ENCODE peak calls at places on chromosomes 13 and 19, in five cellular contexts. E is neuronal stem cell, V is thoracic aorta, Z is ascending aorta, I is EH. B is an unnamed sample.

GRCh38 chr13:26599885-26600284 is 42.4 kb downstream of the WASF3 start:
- DNase-seq in E (no peak), V (no peak), Z (no peak), I (no peak), B (no peak)

GRCh38 chr19:51327066-51327985 is 14.6 kb downstream of the VSIG10L start:
- DNase-seq in E (peak), V (no peak), Z (no peak), I (no peak), B (peak)

GRCh38 chr13:33275916-33276315 is 9.6 kb downstream of the STARD13 start:
- DNase-seq in E (no peak), V (no peak), Z (no peak), I (peak), B (peak)

GRCh38 chr13:48726711-48727110 is 73.0 kb downstream of the CYSLTR2 start:
- DNase-seq in E (no peak), V (no peak), Z (no peak), I (no peak), B (no peak)

GRCh38 chr13:52852444-52852843 is 4.0 kb upstream of the PCDH8 start:
- DNase-seq in E (no peak), V (no peak), Z (no peak), I (no peak), B (no peak)

GRCh38 chr19:49746206-49746958 is 16.7 kb downstream of the TSKS start:
- DNase-seq in E (no peak), V (no peak), Z (peak), I (peak), B (no peak)

GRCh38 chr19:17468302-17469091 is 1.8 kb upstream of the SLC27A1 start:
- DNase-seq in E (no peak), V (no peak), Z (peak), I (peak), B (peak)

GRCh38 chr13:101655435-101655834 is 203.0 kb downstream of the ITGBL1 start:
- DNase-seq in E (no peak), V (no peak), Z (no peak), I (no peak), B (peak)

GRCh38 chr19:18229474-18229873 is 3.2 kb upstream of the PDE4C start:
- DNase-seq in E (no peak), V (no peak), Z (no peak), I (no peak), B (no peak)

GRCh38 chr19:37763488-37763887 is 15.9 kb downstream of the ZNF573 start:
- DNase-seq in E (no peak), V (no peak), Z (no peak), I (peak), B (no peak)

GRCh38 chr19:56601375-56601774 is 6.3 kb downstream of the ZNF71 start:
- DNase-seq in E (no peak), V (no peak), Z (no peak), I (no peak), B (no peak)

GRCh38 chr13:110949628-110950027 is 34.8 kb upstream of the ANKRD10 start:
- DNase-seq in E (no peak), V (no peak), Z (no peak), I (no peak), B (no peak)

GRCh38 chr13:80109313-80109712 is 231.6 kb downstream of the SPRY2 start:
- DNase-seq in E (no peak), V (no peak), Z (no peak), I (no peak), B (peak)

B was measured in fibroblast of the aortic adventitia.